ENCODE peak calls at places on chromosome 7, in eight cellular contexts. D, Y, G, K, F, L, R and Z are unnamed samples.

GRCh38 chr7:158394936-158395335 is 192.7 kb downstream of the PTPRN2 start:
- DNase-seq in D (peak), Y (peak), G (peak), K (no peak), F (no peak), L (no peak), R (no peak), Z (no peak)

GRCh38 chr7:41755100-41755499 is 52.2 kb upstream of the INHBA start:
- DNase-seq in D (no peak), Y (no peak), G (no peak), K (no peak), F (no peak), L (no peak), R (no peak), Z (no peak)

GRCh38 chr7:134632937-134633540 is 13.6 kb upstream of the BPGM start:
- DNase-seq in D (peak), Y (peak), G (peak), K (peak), F (no peak), L (no peak), R (peak), Z (no peak)

GRCh38 chr7:157703131-157703530 is 366.3 kb downstream of the DNAJB6 start:
- DNase-seq in D (no peak), Y (no peak), G (peak), K (no peak), F (no peak), L (no peak), R (no peak), Z (no peak)

GRCh38 chr7:106693659-106694353 is 32.8 kb upstream of the CCDC71L start:
- DNase-seq in D (peak), Y (no peak), G (no peak), K (no peak), F (no peak), L (no peak), R (no peak), Z (no peak)

GRCh38 chr7:1385809-1386622 is 73.3 kb downstream of the MICALL2 start:
- DNase-seq in D (no peak), Y (peak), G (peak), K (no peak), F (no peak), L (no peak), R (no peak), Z (no peak)

GRCh38 chr7:131605280-131605878 is 49.0 kb upstream of the PODXL start:
- DNase-seq in D (no peak), Y (peak), G (no peak), K (no peak), F (no peak), L (no peak), R (no peak), Z (no peak)

GRCh38 chr7:131935180-131935579 is 378.8 kb upstream of the PODXL start:
- DNase-seq in D (no peak), Y (no peak), G (no peak), K (no peak), F (no peak), L (no peak), R (no peak), Z (no peak)

GRCh38 chr7:2920956-2921708 is 77.0 kb upstream of the GNA12 start:
- DNase-seq in D (no peak), Y (no peak), G (peak), K (no peak), F (no peak), L (no peak), R (no peak), Z (no peak)
- TF ChIP-seq REST in D (no peak), Y (no peak), G (no peak), K (no peak), F (no peak), L (no peak), R (no peak), Z (no peak)

DNA sequence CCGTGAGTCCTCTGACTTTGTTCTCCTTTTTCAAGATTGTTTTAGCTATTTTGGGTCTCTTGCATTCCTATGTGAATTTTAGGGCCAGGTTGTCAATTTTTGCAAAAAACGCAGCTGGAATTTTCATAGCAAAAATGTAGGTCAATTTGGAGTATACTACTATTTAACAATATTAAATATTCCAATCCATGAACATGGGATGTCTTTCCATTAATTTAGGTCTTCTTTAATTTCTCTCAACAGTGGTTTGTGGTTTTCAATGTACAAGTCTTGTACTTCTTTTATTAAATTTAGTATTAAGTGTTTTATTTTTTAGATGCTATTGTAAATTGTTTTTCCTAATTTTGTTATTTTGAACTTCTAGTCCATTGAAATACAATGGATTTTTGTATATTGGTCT is 9.9 kb downstream of the CAMK2B start:
- DNase-seq in D (no peak), Y (no peak), G (no peak), K (no peak), F (no peak), L (no peak), R (no peak), Z (no peak)
- TF ChIP-seq POLR2AphosphoS5 in D (no peak), Y (no peak), G (no peak), K (no peak), F (no peak), L (no peak), R (no peak), Z (no peak)

GRCh38 chr7:80082214-80082613 is 52.4 kb upstream of the GNAI1 start:
- DNase-seq in D (no peak), Y (no peak), G (no peak), K (no peak), F (no peak), L (no peak), R (no peak), Z (no peak)

GRCh38 chr7:80087768-80088170 is 46.9 kb upstream of the GNAI1 start:
- DNase-seq in D (no peak), Y (no peak), G (no peak), K (no peak), F (no peak), L (no peak), R (no peak), Z (no peak)

GRCh38 chr7:80089341-80089740 is 45.3 kb upstream of the GNAI1 start:
- DNase-seq in D (no peak), Y (no peak), G (no peak), K (no peak), F (no peak), L (no peak), R (no peak), Z (no peak)

GRCh38 chr7:80088705-80089104 is 45.9 kb upstream of the GNAI1 start:
- DNase-seq in D (no peak), Y (no peak), G (no peak), K (no peak), F (no peak), L (no peak), R (no peak), Z (no peak)

GRCh38 chr7:80087051-80087767 is 47.4 kb upstream of the GNAI1 start:
- DNase-seq in D (no peak), Y (no peak), G (no peak), K (no peak), F (no peak), L (no peak), R (peak), Z (no peak)
- TF ChIP-seq REST in D (no peak), Y (no peak), G (no peak), K (no peak), F (no peak), L (no peak), R (no peak), Z (no peak)

DNA sequence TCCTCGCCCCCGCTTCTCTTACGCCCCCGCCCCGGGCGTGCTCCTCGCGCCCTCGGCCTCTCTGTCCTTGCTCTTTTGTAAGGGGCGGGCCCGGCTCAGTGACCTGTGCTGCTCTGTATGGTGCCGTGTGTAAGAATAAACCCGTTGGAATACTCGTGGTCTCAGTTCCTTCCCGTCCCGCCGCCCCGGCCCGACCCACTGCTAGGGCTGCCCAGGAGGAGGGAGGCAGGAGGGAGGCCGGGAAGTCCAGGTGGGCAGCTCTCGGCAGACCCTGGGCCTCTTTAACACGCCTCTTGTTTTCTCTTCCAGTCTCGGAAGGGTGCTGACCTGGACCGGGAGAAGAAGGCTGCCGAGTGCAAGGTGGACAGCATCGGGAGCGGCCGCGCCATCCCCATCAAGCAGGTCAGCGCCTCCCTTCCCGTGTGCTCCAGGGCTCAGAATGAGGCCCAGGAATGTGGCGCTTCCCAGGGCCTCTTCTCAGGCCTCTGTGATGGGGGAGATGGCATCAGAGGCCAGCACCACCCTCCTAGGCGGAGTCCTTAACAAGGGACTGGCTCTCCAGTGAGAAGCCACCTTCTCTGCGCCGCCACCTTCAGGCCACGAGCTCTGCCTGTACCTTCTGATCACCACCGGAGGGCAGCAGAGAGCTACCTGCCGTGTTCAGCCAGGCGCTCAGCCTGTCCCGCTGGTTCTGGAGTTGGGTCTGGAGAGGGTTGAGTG is 37.4 kb downstream of the AGAP3 start:
- DNase-seq in D (peak), Y (peak), G (peak), K (peak), F (peak), L (no peak), R (peak), Z (peak)
- TF ChIP-seq POLR2AphosphoS5 in D (peak), Y (no peak), G (no peak), K (no peak), F (no peak), L (no peak), R (no peak), Z (no peak)

GRCh38 chr7:39417642-39418041 is 148.6 kb upstream of the YAE1 start:
- DNase-seq in D (no peak), Y (no peak), G (no peak), K (no peak), F (no peak), L (no peak), R (no peak), Z (no peak)
- TF ChIP-seq REST in D (no peak), Y (no peak), G (no peak), K (no peak), F (no peak), L (no peak), R (no peak), Z (no peak)

DNA sequence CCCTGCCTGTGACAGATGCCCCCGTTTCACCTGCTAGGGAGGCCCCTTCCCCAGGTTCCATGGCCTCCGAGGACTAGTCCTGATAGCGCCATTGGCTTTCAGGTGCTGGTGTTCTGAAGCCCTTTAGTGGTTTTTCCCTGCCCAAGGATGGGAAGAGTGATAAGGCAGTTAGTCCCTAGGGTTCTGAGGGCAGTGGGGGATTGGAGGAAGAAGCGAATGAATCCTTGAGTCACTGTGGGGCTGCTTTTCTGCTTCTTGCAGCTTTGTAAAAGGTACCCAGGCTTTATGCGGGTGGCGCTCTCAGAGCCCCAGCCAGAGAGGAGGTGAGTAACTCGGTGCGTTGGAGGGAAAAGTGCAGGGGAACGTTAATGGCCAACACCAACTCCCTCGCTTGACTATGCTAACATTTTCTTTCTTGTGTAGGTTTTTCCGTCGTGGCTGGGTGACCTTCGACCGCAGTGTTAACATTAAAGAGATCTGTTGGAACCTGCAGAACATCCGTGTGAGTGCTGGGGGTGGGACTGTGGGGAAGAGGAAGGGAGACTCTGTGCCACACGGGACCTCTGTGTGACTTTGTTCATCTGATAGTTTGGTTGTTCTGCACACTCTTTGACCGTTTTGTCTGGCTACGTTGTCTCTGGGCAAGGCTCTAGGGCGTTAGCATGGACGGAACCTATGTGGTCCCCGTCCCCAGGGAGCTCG is 3.9 kb downstream of the UFSP1 start:
- DNase-seq in D (no peak), Y (no peak), G (no peak), K (no peak), F (no peak), L (no peak), R (no peak), Z (no peak)
- TF ChIP-seq POLR2AphosphoS5 in D (no peak), Y (no peak), G (peak), K (no peak), F (no peak), L (no peak), R (no peak), Z (no peak)